ENCODE peak calls at places on chromosome 20, in seven cellular contexts. M is brain microvascular endothelial cell; Y is cardiac muscle cell; R is BE2C; U is endodermal cell; K is CD8-positive, alpha-beta T cell; C is A673. T is an unnamed sample. For H3K27me3 and H3K36me3, the result is how much of the 10 kb centered on the place peaks cover.

GRCh38 chr20:45066372-45066771 is 34.6 kb downstream of the KCNS1 start:
- DNase-seq in U (no peak), C (no peak), K (no peak), R (no peak), Y (no peak), M (no peak), T (no peak)

GRCh38 chr20:5309971-5310370 is 6.8 kb downstream of the PROKR2 start:
- DNase-seq in R (no peak), U (no peak), K (no peak), M (no peak), Y (no peak), C (no peak), T (peak)

GRCh38 chr20:4613718-4614620 is 107.7 kb upstream of the PRND start:
- DNase-seq in Y (peak), C (peak), M (peak), R (peak), U (peak), K (peak), T (peak)

GRCh38 chr20:815914-816606 is 17.5 kb upstream of the FAM110A start:
- DNase-seq in C (peak), Y (peak), U (peak), K (peak), M (peak), R (peak), T (peak)

GRCh38 chr20:24100370-24101011 is 111.9 kb upstream of the GGTLC1 start:
- DNase-seq in Y (peak), U (peak), K (peak), M (peak), R (peak), C (peak), T (peak)

GRCh38 chr20:3431109-3431508 is 23.6 kb upstream of the DNAAF9 start:
- DNase-seq in U (no peak), M (no peak), C (no peak), K (no peak), Y (no peak), R (no peak), T (no peak)

GRCh38 chr20:10864076-10864672 is 190.4 kb upstream of the JAG1 start:
- DNase-seq in M (peak), C (peak), U (peak), K (no peak), Y (no peak), R (no peak), T (peak)

GRCh38 chr20:60677819-60678218 is 574.2 kb upstream of the CDH4 start:
- DNase-seq in M (no peak), Y (no peak), R (no peak), U (no peak), K (no peak), C (no peak), T (no peak)

GRCh38 chr20:33014336-33015113 is 7.0 kb downstream of the BPIFB2 start:
- DNase-seq in C (no peak), K (no peak), Y (no peak), R (no peak), U (peak), M (no peak), T (no peak)

GRCh38 chr20:33017542-33017941 is 10.0 kb downstream of the BPIFB2 start:
- DNase-seq in R (no peak), U (no peak), M (no peak), C (no peak), K (no peak), Y (no peak), T (no peak)

GRCh38 chr20:33016581-33017109 is 9.1 kb downstream of the BPIFB2 start:
- DNase-seq in K (no peak), R (no peak), U (no peak), C (no peak), Y (no peak), M (no peak), T (no peak)

GRCh38 chr20:33015114-33015491 is 7.6 kb downstream of the BPIFB2 start:
- DNase-seq in U (no peak), R (no peak), Y (no peak), M (no peak), C (no peak), K (no peak), T (no peak)

GRCh38 chr20:33015700-33016580 is 8.4 kb downstream of the BPIFB2 start:
- DNase-seq in Y (no peak), R (no peak), M (no peak), K (no peak), C (no peak), U (no peak), T (no peak)
- H3K27me3 ChIP-seq in Y (under half), R (under half), M (under half), K (under half), C (half or more), U (under half), T (under half)

GRCh38 chr20:1898496-1899168 is 3.4 kb downstream of the SIRPA start:
- DNase-seq in R (no peak), K (no peak), M (no peak), U (no peak), Y (no peak), C (no peak), T (no peak)

GRCh38 chr20:1895674-1896496 is 678 bp downstream of the SIRPA start:
- DNase-seq in C (no peak), M (no peak), Y (no peak), U (peak), K (no peak), R (no peak), T (no peak)

GRCh38 chr20:1897965-1898464 is 2.8 kb downstream of the SIRPA start:
- DNase-seq in R (no peak), U (no peak), M (no peak), Y (no peak), C (no peak), K (no peak), T (no peak)

GRCh38 chr20:1896859-1897258 is 1.7 kb downstream of the SIRPA start:
- DNase-seq in M (no peak), Y (no peak), C (no peak), R (no peak), U (no peak), K (no peak), T (no peak)

GRCh38 chr20:1897486-1897885 is 2.3 kb downstream of the SIRPA start:
- DNase-seq in Y (no peak), K (no peak), R (no peak), M (no peak), C (peak), U (no peak), T (no peak)
- H3K4me3 ChIP-seq in Y (no peak), K (no peak), R (no peak), M (no peak), C (peak), U (no peak), T (no peak)

DNA sequence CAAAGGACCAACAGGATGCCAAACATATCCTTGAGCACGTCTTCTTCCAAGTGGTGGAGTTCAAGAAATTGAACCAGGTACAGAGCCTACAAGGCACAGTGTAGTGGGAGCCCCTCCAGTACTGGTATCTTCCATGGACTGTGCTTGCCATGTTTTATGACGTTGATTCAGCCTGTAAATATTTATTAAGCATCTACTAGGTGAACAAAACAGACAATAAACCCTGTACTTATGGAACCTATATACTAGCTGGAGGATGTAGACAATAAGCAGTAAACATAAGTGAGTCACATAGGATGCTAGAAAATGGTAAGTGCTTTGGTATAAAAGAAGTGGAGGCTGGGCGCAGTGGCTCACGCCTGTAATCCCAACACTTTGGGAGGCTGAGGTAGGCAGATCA is 24.4 kb upstream of the MYBL2 start:
- DNase-seq in U (no peak), C (no peak), R (no peak), Y (no peak), K (no peak), M (no peak), T (no peak)
- H3K36me3 ChIP-seq in U (under half), C (under half), R (under half), Y (under half), K (under half), M (under half), T (under half)

GRCh38 chr20:62727584-62728027 is 19.0 kb downstream of the NTSR1 start:
- DNase-seq in M (no peak), Y (no peak), R (peak), C (no peak), K (no peak), U (no peak), T (no peak)
- H3K27me3 ChIP-seq in M (under half), Y (under half), R (under half), C (under half), K (under half), U (under half), T (under half)

DNA sequence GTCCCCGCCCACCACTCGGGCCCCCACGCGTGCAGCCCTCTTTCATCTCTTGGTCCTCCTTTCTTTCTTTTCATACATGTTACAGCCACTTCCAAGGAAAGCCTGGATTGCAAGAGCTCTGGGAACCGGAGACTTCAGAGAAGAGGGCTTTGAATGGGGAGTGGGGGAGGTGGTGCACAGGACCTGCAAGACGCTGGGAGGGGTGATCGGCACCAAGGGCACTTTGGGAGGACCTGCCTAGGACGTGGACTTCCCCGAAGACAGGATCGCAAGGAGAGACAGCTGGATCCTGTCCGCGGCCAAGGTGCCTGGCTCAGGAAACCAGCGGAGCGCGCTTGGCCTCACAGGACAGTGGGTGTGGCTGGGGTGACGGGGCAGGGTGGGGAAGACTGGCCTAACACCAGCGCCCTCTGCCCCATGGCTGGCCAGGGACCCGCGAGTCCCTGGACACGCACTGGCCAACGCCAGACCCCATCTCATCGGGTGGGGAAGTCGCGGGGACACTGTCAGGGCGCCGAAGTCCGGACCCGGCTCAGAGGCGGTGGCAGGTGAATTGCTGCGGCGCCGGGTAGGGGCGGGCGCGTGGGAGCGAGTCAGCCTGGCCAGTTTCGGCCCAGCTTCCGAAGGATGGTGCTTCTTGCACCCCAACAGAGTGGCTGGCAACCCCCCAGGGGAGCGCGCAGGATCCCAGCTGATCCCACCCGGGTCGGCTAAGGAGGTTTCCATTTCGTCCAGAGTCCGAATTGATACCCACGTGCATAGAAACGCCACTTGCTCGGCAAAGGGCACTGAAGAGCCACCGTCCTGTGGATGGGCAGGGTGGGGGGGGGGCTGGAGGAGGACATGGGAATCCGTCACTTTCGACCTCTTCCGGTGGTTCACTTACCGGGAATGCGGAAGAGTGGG is 714 bp upstream of the THBD start:
- DNase-seq in C (no peak), K (no peak), U (peak), R (no peak), M (peak), Y (peak), T (no peak)
- H3K4me3 ChIP-seq in C (no peak), K (no peak), U (peak), R (no peak), M (peak), Y (peak), T (peak)

GRCh38 chr20:43462369-43463132 is 4.9 kb downstream of the SRSF6 start:
- DNase-seq in R (no peak), U (no peak), M (no peak), K (no peak), C (no peak), Y (no peak), T (no peak)

GRCh38 chr20:43461894-43462293 is 4.2 kb downstream of the SRSF6 start:
- DNase-seq in Y (no peak), K (no peak), C (no peak), M (no peak), R (no peak), U (no peak), T (no peak)

GRCh38 chr20:43463864-43464785 is 6.4 kb downstream of the SRSF6 start:
- DNase-seq in K (no peak), U (peak), R (no peak), M (no peak), Y (no peak), C (no peak), T (no peak)

GRCh38 chr20:43465625-43465943 is 7.9 kb downstream of the SRSF6 start:
- DNase-seq in U (no peak), R (no peak), C (no peak), M (no peak), Y (no peak), K (no peak), T (no peak)

DNA sequence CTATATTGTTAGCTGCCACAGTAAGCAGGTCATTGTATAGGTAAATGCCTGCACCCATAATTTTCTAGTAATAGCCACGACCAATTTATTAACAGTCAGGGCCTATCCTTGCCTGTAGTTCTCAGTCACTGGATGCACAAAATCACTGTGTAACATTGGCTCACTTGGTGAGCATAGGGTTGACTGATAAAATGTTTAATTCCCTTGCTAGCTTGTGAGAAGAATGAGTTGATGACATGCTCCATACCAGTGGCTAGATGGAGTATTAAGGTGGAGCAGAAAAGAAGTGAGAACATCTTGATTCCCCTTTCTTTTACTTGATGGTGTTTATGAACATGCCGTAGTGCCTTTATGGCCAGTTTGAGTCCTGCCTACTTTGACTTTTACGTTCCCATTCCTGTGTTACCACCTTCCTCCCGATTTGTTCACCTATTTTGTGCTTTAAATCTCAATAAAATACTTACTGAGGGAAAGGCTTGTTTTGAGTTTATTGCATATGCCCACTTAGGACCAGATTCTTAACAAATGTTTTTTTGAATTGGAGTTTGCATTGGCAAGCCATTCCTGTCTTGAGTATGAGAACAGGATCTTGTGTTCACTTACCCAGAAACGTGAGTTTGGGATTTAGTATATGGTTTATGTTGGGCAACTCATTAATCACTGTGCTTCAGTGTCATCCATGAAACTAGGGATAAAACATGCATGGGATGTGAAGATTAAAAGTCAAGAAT is 5.6 kb downstream of the SRSF6 start:
- DNase-seq in U (no peak), K (no peak), M (no peak), Y (no peak), R (no peak), C (no peak), T (no peak)
- H3K36me3 ChIP-seq in U (half or more), K (under half), M (half or more), Y (half or more), R (half or more), C (half or more), T (under half)

DNA sequence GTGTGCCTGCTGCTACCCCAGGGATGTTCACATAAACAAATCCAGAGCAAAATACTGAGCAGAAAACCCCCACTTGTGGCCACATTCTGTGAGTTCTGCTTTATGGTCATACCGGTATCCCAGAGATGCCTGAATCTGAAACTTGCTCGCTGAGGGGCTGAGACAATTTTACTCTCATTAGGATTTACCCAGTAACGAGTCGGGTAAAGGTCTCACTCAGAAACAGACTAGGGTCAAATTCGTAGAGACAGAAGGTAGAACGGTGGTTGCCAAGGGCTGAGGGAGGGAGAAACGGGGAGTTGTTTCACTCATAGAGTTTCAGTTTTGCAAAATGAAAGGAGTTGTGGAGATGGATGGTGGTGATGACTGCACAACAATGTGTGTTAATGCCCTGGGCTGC is 45.4 kb upstream of the NKX2-2 start:
- DNase-seq in Y (no peak), M (no peak), C (no peak), U (no peak), K (no peak), R (no peak), T (no peak)
- H3K27me3 ChIP-seq in Y (under half), M (under half), C (under half), U (under half), K (under half), R (under half), T (under half)

GRCh38 chr20:51312480-51312783 is 230.1 kb downstream of the NFATC2 start:
- DNase-seq in C (no peak), R (no peak), Y (no peak), U (peak), K (no peak), M (no peak), T (no peak)
- H3K4me3 ChIP-seq in C (no peak), R (no peak), Y (peak), U (no peak), K (no peak), M (no peak), T (no peak)

GRCh38 chr20:63663332-63664066 is 5.4 kb downstream of the RTEL1 start:
- DNase-seq in M (no peak), C (no peak), U (no peak), Y (no peak), R (no peak), K (no peak), T (no peak)
- H3K36me3 ChIP-seq in M (under half), C (under half), U (under half), Y (under half), R (half or more), K (under half), T (under half)

DNA sequence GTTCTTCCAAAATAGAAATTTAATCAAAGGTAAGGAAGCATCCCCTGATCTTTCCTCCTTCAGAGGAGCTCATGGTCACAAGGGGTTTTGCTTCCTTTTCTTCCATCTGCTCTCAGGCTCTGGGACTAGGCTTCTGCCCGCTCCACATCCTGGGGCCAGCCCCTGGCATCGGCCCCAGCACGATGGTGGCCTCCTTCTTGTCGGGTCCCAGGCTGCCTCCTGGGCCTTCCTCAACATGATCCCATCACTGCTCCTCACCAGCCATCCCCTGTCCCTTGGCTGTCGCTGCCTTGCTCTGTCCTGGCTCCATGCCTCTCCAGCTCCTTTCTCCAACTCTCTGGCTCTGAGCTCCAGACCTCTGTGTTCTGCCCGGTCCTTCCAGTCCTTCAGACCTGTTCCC is 4.1 kb downstream of the PHACTR3 start:
- DNase-seq in M (no peak), C (no peak), U (no peak), K (no peak), R (no peak), Y (no peak), T (no peak)
- H3K27me3 ChIP-seq in M (under half), C (half or more), U (half or more), K (under half), R (half or more), Y (under half), T (under half)

T was measured in bronchial epithelial cell.